ENCODE peak calls at places on chromosomes 11 and 22, in ten cellular contexts. One of them, this sample, is unnamed.

GRCh38 chr11:100815787-100816330 is 128.8 kb downstream of the ARHGAP42 start:
- DNase-seq in ovary: no peak
- DNase-seq in uterus: no peak
- DNase-seq in H1: no peak
- DNase-seq in breast epithelium: no peak
- DNase-seq in gastrocnemius medialis: no peak
- DNase-seq in esophagus squamous epithelium: no peak
- DNase-seq in A549: no peak
- DNase-seq in body of pancreas: no peak
- DNase-seq in adrenal gland: no peak
- DNase-seq in this sample: no peak

GRCh38 chr11:5596611-5597201 is at the start of gene TRIM6:
- DNase-seq in H1: no peak
- DNase-seq in body of pancreas: peak
- DNase-seq in esophagus squamous epithelium: no peak
- DNase-seq in A549: peak
- DNase-seq in adrenal gland: peak
- DNase-seq in ovary: peak
- DNase-seq in uterus: peak
- DNase-seq in gastrocnemius medialis: peak
- DNase-seq in breast epithelium: peak
- DNase-seq in this sample: peak

GRCh38 chr11:116459233-116459632 is 313.6 kb downstream of the BUD13 start:
- DNase-seq in body of pancreas: no peak
- DNase-seq in adrenal gland: no peak
- DNase-seq in H1: no peak
- DNase-seq in breast epithelium: no peak
- DNase-seq in uterus: peak
- DNase-seq in gastrocnemius medialis: no peak
- DNase-seq in A549: no peak
- DNase-seq in ovary: peak
- DNase-seq in esophagus squamous epithelium: no peak
- DNase-seq in this sample: no peak

GRCh38 chr11:122261546-122261945 is 145.5 kb upstream of the BLID start:
- DNase-seq in gastrocnemius medialis: no peak
- DNase-seq in adrenal gland: no peak
- DNase-seq in A549: no peak
- DNase-seq in uterus: no peak
- DNase-seq in esophagus squamous epithelium: no peak
- DNase-seq in body of pancreas: no peak
- DNase-seq in ovary: no peak
- DNase-seq in H1: no peak
- DNase-seq in breast epithelium: no peak
- DNase-seq in this sample: no peak

GRCh38 chr22:26416670-26417270 is 12.3 kb upstream of the ASPHD2 start:
- DNase-seq in adrenal gland: peak
- DNase-seq in A549: no peak
- DNase-seq in esophagus squamous epithelium: no peak
- DNase-seq in ovary: no peak
- DNase-seq in uterus: no peak
- DNase-seq in breast epithelium: peak
- DNase-seq in H1: peak
- DNase-seq in gastrocnemius medialis: peak
- DNase-seq in body of pancreas: no peak
- DNase-seq in this sample: peak

GRCh38 chr11:86873573-86874083 is 73.3 kb downstream of the PRSS23 start:
- DNase-seq in uterus: no peak
- DNase-seq in H1: no peak
- DNase-seq in ovary: no peak
- DNase-seq in A549: no peak
- DNase-seq in body of pancreas: no peak
- DNase-seq in breast epithelium: no peak
- DNase-seq in adrenal gland: no peak
- DNase-seq in esophagus squamous epithelium: no peak
- DNase-seq in gastrocnemius medialis: no peak
- DNase-seq in this sample: no peak

GRCh38 chr22:24146190-24146616 is 35.1 kb upstream of the SUSD2 start:
- DNase-seq in body of pancreas: peak
- DNase-seq in ovary: peak
- DNase-seq in H1: no peak
- DNase-seq in uterus: peak
- DNase-seq in A549: peak
- DNase-seq in esophagus squamous epithelium: no peak
- DNase-seq in gastrocnemius medialis: peak
- DNase-seq in adrenal gland: peak
- DNase-seq in breast epithelium: peak
- DNase-seq in this sample: no peak

GRCh38 chr11:113447621-113448310 is 27.4 kb downstream of the DRD2 start:
- DNase-seq in A549: no peak
- DNase-seq in gastrocnemius medialis: no peak
- DNase-seq in uterus: no peak
- DNase-seq in esophagus squamous epithelium: no peak
- DNase-seq in ovary: no peak
- DNase-seq in body of pancreas: no peak
- DNase-seq in breast epithelium: no peak
- DNase-seq in H1: no peak
- DNase-seq in adrenal gland: no peak
- DNase-seq in this sample: no peak

GRCh38 chr11:14894657-14895598 is 2.9 kb upstream of the CYP2R1 start:
- DNase-seq in adrenal gland: peak
- DNase-seq in gastrocnemius medialis: peak
- DNase-seq in esophagus squamous epithelium: no peak
- DNase-seq in H1: no peak
- DNase-seq in A549: no peak
- DNase-seq in ovary: no peak
- DNase-seq in body of pancreas: peak
- DNase-seq in breast epithelium: no peak
- DNase-seq in uterus: no peak
- DNase-seq in this sample: peak

GRCh38 chr11:27452147-27452546 is 20.4 kb downstream of the LGR4 start:
- DNase-seq in H1: no peak
- DNase-seq in A549: no peak
- DNase-seq in uterus: no peak
- DNase-seq in body of pancreas: no peak
- DNase-seq in gastrocnemius medialis: no peak
- DNase-seq in esophagus squamous epithelium: no peak
- DNase-seq in breast epithelium: no peak
- DNase-seq in ovary: no peak
- DNase-seq in adrenal gland: no peak
- DNase-seq in this sample: no peak

GRCh38 chr11:75566763-75567279 is 4.8 kb downstream of the SERPINH1 start:
- DNase-seq in gastrocnemius medialis: no peak
- DNase-seq in uterus: no peak
- DNase-seq in body of pancreas: no peak
- DNase-seq in adrenal gland: no peak
- DNase-seq in H1: no peak
- DNase-seq in ovary: peak
- DNase-seq in esophagus squamous epithelium: no peak
- DNase-seq in A549: no peak
- DNase-seq in breast epithelium: no peak
- DNase-seq in this sample: no peak
- H3K4me3 ChIP-seq in gastrocnemius medialis: no peak
- H3K4me3 ChIP-seq in uterus: no peak
- H3K4me3 ChIP-seq in body of pancreas: no peak
- H3K4me3 ChIP-seq in adrenal gland: no peak
- H3K4me3 ChIP-seq in H1: no peak
- H3K4me3 ChIP-seq in ovary: no peak
- H3K4me3 ChIP-seq in esophagus squamous epithelium: no peak
- H3K4me3 ChIP-seq in A549: no peak
- H3K4me3 ChIP-seq in breast epithelium: no peak
- H3K4me3 ChIP-seq in this sample: no peak

GRCh38 chr22:31492151-31492550 is 2.5 kb upstream of the EIF4ENIF1 start:
- DNase-seq in A549: no peak
- DNase-seq in body of pancreas: no peak
- DNase-seq in esophagus squamous epithelium: no peak
- DNase-seq in adrenal gland: no peak
- DNase-seq in gastrocnemius medialis: no peak
- DNase-seq in ovary: no peak
- DNase-seq in H1: no peak
- DNase-seq in breast epithelium: no peak
- DNase-seq in uterus: no peak
- DNase-seq in this sample: no peak

GRCh38 chr22:31496735-31497146 is 405 bp downstream of the SFI1 start:
- DNase-seq in gastrocnemius medialis: no peak
- DNase-seq in uterus: no peak
- DNase-seq in esophagus squamous epithelium: no peak
- DNase-seq in A549: no peak
- DNase-seq in adrenal gland: peak
- DNase-seq in body of pancreas: no peak
- DNase-seq in ovary: no peak
- DNase-seq in breast epithelium: no peak
- DNase-seq in H1: no peak
- DNase-seq in this sample: no peak

GRCh38 chr22:31497148-31497938 is 1.0 kb downstream of the SFI1 start:
- DNase-seq in adrenal gland: no peak
- DNase-seq in body of pancreas: no peak
- DNase-seq in A549: no peak
- DNase-seq in H1: no peak
- DNase-seq in breast epithelium: no peak
- DNase-seq in gastrocnemius medialis: no peak
- DNase-seq in ovary: no peak
- DNase-seq in uterus: no peak
- DNase-seq in esophagus squamous epithelium: no peak
- DNase-seq in this sample: no peak

GRCh38 chr22:31495343-31495742 is 993 bp upstream of the SFI1 start:
- DNase-seq in esophagus squamous epithelium: no peak
- DNase-seq in A549: no peak
- DNase-seq in ovary: no peak
- DNase-seq in H1: no peak
- DNase-seq in uterus: no peak
- DNase-seq in body of pancreas: no peak
- DNase-seq in breast epithelium: no peak
- DNase-seq in gastrocnemius medialis: no peak
- DNase-seq in adrenal gland: no peak
- DNase-seq in this sample: no peak

DNA sequence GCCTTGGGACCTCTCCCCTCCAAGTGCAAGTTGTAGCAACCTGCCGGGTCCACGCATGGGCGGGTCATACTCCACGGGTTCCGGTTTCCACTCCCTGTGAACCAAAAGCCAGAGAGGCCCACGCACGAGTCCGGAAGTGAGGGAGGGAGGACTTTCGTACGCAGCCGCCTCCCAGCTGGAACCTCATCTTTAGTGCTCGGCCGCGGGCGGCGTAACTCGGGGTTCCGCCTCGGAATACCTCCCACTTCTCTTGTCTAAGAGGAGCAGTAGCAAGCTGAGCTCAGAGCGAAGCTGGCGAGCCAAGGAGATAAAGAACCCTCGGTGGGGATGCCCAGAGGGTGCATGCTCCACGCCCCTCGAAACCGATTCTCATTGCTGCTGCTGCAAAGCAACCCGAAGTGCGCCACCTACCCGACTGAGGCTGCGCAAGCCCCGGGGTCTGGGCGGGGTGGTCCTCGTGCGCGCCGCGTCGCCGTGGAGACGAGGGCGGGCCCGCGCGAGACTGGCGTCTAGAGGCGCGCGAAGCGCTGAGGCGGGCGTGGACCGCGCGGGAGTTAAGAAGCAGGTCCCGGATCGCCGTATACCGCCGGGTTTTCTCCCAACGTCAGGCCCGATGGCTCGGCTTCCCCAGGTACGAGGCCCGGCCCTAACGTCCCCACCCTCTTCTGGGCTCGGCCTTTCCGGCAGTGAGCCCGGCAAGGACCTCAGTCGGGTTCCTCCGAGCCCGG is at the start of gene SFI1:
- DNase-seq in ovary: peak
- DNase-seq in body of pancreas: peak
- DNase-seq in A549: peak
- DNase-seq in breast epithelium: peak
- DNase-seq in uterus: peak
- DNase-seq in gastrocnemius medialis: peak
- DNase-seq in H1: peak
- DNase-seq in esophagus squamous epithelium: peak
- DNase-seq in adrenal gland: peak
- DNase-seq in this sample: peak
- TF ChIP-seq POLR2A in ovary: peak
- TF ChIP-seq POLR2A in body of pancreas: peak
- TF ChIP-seq POLR2A in A549: peak
- TF ChIP-seq POLR2A in breast epithelium: no peak
- TF ChIP-seq POLR2A in uterus: peak
- TF ChIP-seq POLR2A in gastrocnemius medialis: no peak
- TF ChIP-seq POLR2A in H1: no peak
- TF ChIP-seq POLR2A in esophagus squamous epithelium: no peak
- TF ChIP-seq POLR2A in adrenal gland: peak
- TF ChIP-seq POLR2A in this sample: no peak

DNA sequence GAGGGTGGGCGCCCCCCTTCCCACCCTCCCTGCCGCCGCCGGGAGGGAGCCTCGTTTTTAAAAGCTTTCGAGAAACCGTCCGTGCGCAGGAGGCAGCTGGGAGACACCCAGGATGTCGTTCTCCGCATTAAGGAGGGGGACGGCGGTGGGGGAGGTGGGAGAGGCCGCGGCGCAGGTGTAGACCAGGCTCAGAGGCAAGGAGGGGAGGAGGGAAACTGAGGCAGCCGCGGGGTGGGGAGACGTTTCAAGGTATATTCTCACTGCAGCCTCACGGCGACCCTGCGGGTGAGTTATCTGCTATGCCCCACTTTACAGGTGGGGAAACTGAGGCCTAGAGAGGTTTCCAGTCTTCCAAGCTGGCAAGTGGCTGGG is 42.7 kb downstream of the CYTH4 start:
- DNase-seq in adrenal gland: no peak
- DNase-seq in A549: no peak
- DNase-seq in body of pancreas: no peak
- DNase-seq in uterus: no peak
- DNase-seq in breast epithelium: no peak
- DNase-seq in ovary: no peak
- DNase-seq in gastrocnemius medialis: no peak
- DNase-seq in H1: no peak
- DNase-seq in esophagus squamous epithelium: no peak
- DNase-seq in this sample: no peak
- H3K4me3 ChIP-seq in adrenal gland: no peak
- H3K4me3 ChIP-seq in A549: no peak
- H3K4me3 ChIP-seq in body of pancreas: no peak
- H3K4me3 ChIP-seq in uterus: no peak
- H3K4me3 ChIP-seq in breast epithelium: no peak
- H3K4me3 ChIP-seq in ovary: no peak
- H3K4me3 ChIP-seq in gastrocnemius medialis: no peak
- H3K4me3 ChIP-seq in H1: no peak
- H3K4me3 ChIP-seq in esophagus squamous epithelium: no peak
- H3K4me3 ChIP-seq in this sample: no peak

DNA sequence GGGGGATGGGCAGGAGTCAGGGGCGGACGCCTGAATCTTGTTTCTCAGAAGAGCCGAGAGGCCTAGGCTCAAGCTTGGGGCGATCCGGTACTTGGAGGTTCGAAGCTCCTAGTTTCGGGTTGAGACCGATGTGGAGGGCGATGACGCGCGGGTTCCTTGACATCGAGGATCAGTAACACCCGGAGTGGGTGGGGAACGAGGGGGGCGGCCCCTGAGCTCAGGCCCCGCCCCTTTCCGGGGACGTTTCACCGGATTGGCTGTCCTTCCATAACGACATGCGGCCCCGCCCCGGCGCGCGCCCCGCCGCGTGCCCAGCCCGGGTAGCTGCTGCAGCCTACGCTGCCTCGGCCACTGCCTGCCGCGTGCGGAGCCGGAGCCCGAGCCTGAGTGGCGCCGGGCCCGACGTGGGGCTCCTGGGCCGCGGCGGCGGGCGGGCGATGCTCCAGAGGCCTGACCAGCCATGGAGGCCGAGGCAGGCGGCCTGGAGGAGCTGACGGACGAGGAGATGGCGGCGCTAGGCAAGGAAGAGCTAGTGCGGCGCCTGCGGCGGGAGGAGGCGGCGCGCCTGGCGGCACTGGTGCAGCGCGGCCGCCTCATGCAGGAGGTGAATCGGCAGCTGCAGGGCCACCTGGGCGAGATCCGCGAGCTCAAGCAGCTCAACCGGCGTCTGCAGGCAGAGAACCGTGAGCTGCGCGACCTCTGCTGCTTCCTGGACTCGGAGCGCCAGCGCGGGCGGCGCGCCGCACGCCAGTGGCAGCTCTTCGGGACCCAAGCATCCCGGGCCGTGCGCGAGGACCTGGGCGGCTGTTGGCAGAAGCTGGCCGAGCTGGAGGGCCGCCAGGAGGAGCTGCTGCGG is at the start of gene CCDC85B:
- DNase-seq in esophagus squamous epithelium: peak
- DNase-seq in ovary: peak
- DNase-seq in adrenal gland: peak
- DNase-seq in uterus: peak
- DNase-seq in breast epithelium: peak
- DNase-seq in gastrocnemius medialis: peak
- DNase-seq in body of pancreas: peak
- DNase-seq in A549: peak
- DNase-seq in H1: no peak
- DNase-seq in this sample: peak
- TF ChIP-seq POLR2A in esophagus squamous epithelium: peak
- TF ChIP-seq POLR2A in ovary: peak
- TF ChIP-seq POLR2A in adrenal gland: peak
- TF ChIP-seq POLR2A in uterus: peak
- TF ChIP-seq POLR2A in breast epithelium: peak
- TF ChIP-seq POLR2A in gastrocnemius medialis: peak
- TF ChIP-seq POLR2A in body of pancreas: peak
- TF ChIP-seq POLR2A in A549: peak
- TF ChIP-seq POLR2A in H1: no peak
- TF ChIP-seq POLR2A in this sample: no peak